ENCODE peak calls at places on chromosomes 12 and 14, in six cellular contexts. H is suprapubic skin, X is A549, Q is SK-N-SH, A is H1, D is stomach. P is an unnamed sample.

GRCh38 chr12:7497661-7498060 is 5.9 kb downstream of the CD163 start:
- DNase-seq in D (no peak), X (no peak), Q (no peak), A (no peak), H (no peak), P (no peak)

GRCh38 chr12:46217686-46218508 is 50.9 kb downstream of the SLC38A1 start:
- DNase-seq in D (peak; percentile 34), X (no peak), Q (no peak), A (no peak), H (no peak), P (no peak)

GRCh38 chr12:12645485-12645884 is 33.8 kb downstream of the CREBL2 start:
- DNase-seq in H (no peak), D (no peak), Q (peak; percentile 34), X (peak; percentile 44), A (no peak), P (no peak)

GRCh38 chr12:19869413-19869812 is 430.1 kb downstream of the AEBP2 start:
- DNase-seq in X (no peak), A (no peak), H (no peak), D (no peak), Q (no peak), P (no peak)

GRCh38 chr14:60164717-60165546 is at the start of gene DHRS7:
- DNase-seq in A (peak; percentile 21), D (peak; percentile 85), X (peak; percentile 82), Q (peak; percentile 94), H (peak; percentile 85), P (peak; percentile 96)

GRCh38 chr14:28772613-28773012 is 6.0 kb downstream of the FOXG1 start:
- DNase-seq in D (no peak), X (no peak), A (no peak), Q (no peak), H (no peak), P (no peak)

GRCh38 chr12:19248929-19249602 is 119.5 kb downstream of the PLEKHA5 start:
- DNase-seq in A (no peak), X (peak; percentile 30), D (no peak), Q (no peak), H (no peak), P (no peak)

GRCh38 chr14:68718033-68718725 is 74.7 kb downstream of the ZFP36L1 start:
- DNase-seq in A (no peak), X (peak; percentile 58), H (no peak), Q (no peak), D (no peak), P (no peak)

GRCh38 chr12:4991373-4991772 is 52.3 kb upstream of the KCNA5 start:
- DNase-seq in H (no peak), A (no peak), X (no peak), D (no peak), Q (no peak), P (no peak)

GRCh38 chr12:54419088-54419887 is at the start of gene ITGA5:
- DNase-seq in H (peak; percentile 92), X (peak; percentile 53), D (peak; percentile 66), Q (peak; percentile 58), A (no peak), P (peak; percentile 88)

GRCh38 chr12:66779466-66779865 is 100.6 kb upstream of the GRIP1 start:
- DNase-seq in A (no peak), H (no peak), D (no peak), Q (no peak), X (no peak), P (no peak)

GRCh38 chr14:104228221-104228620 is 89.8 kb downstream of the KIF26A start:
- DNase-seq in Q (no peak), A (no peak), H (peak; percentile 49), X (no peak), D (no peak), P (no peak)

GRCh38 chr14:27015046-27015445 is 417.2 kb upstream of the NOVA1 start:
- DNase-seq in Q (no peak), X (no peak), D (no peak), H (no peak), A (no peak), P (no peak)

GRCh38 chr12:94545937-94546771 is 86.5 kb upstream of the CEP83 start:
- DNase-seq in D (peak; percentile 60), H (no peak), A (peak; percentile 47), Q (peak; percentile 75), X (peak; percentile 75), P (peak; percentile 55)

GRCh38 chr12:92338671-92339070 is 193.0 kb upstream of the BTG1 start:
- DNase-seq in H (no peak), A (no peak), X (no peak), D (no peak), Q (no peak), P (no peak)

GRCh38 chr12:12546314-12546772 is 16.3 kb downstream of the DUSP16 start:
- DNase-seq in Q (no peak), H (no peak), X (no peak), A (no peak), D (no peak), P (no peak)

GRCh38 chr14:44613061-44613712 is 106.1 kb upstream of the FSCB start:
- DNase-seq in A (no peak), H (no peak), Q (no peak), D (no peak), X (no peak), P (no peak)

GRCh38 chr12:2528001-2528400 is 266.8 kb upstream of the FKBP4 start:
- DNase-seq in X (no peak), D (no peak), A (no peak), H (no peak), Q (no peak), P (no peak)

GRCh38 chr12:103392722-103393121 is 103.0 kb downstream of the C12orf42 start:
- DNase-seq in A (no peak), X (no peak), D (no peak), Q (no peak), H (no peak), P (no peak)

GRCh38 chr14:65261425-65261920 is 151.1 kb upstream of the FUT8 start:
- DNase-seq in A (no peak), H (no peak), D (no peak), X (no peak), Q (no peak), P (no peak)

GRCh38 chr12:88339966-88340365 is 197.9 kb downstream of the TMTC3 start:
- DNase-seq in X (no peak), Q (no peak), H (no peak), D (no peak), A (no peak), P (no peak)

GRCh38 chr14:22268875-22269274 is 320.1 kb downstream of the DAD1 start:
- DNase-seq in A (no peak), X (no peak), D (no peak), H (no peak), Q (no peak), P (no peak)

GRCh38 chr14:84807673-84808072 is 722.3 kb upstream of the FLRT2 start:
- DNase-seq in Q (no peak), A (no peak), H (no peak), X (no peak), D (no peak), P (no peak)

GRCh38 chr12:97288526-97288925 is 174.1 kb upstream of the RMST start:
- DNase-seq in X (no peak), D (no peak), A (no peak), H (no peak), Q (no peak), P (no peak)

GRCh38 chr14:37230551-37231194 is 32.9 kb downstream of the MIPOL1 start:
- DNase-seq in H (no peak), X (peak; percentile 70), Q (peak; percentile 11), A (no peak), D (no peak), P (no peak)

GRCh38 chr14:90381999-90382451 is 14.8 kb upstream of the CALM1 start:
- DNase-seq in A (no peak), Q (peak; percentile 26), D (peak; percentile 73), X (no peak), H (peak; percentile 75), P (no peak)

GRCh38 chr12:92562063-92562734 is 140.6 kb upstream of the PLEKHG7 start:
- DNase-seq in H (no peak), X (no peak), A (no peak), Q (no peak), D (no peak), P (no peak)

GRCh38 chr12:6328945-6329692 is 12.8 kb downstream of the TNFRSF1A start:
- DNase-seq in A (no peak), H (no peak), X (no peak), D (no peak), Q (no peak), P (no peak)
- TF ChIP-seq CTCF in A (no peak), H (no peak), X (no peak), D (no peak), Q (no peak), P (no peak)

GRCh38 chr12:52976574-52977071 is 27.7 kb downstream of the KRT18 start:
- DNase-seq in H (no peak), D (no peak), Q (no peak), A (no peak), X (peak; percentile 60), P (no peak)
- TF ChIP-seq EP300 in H (no peak), D (no peak), Q (no peak), A (no peak), X (no peak), P (no peak)

DNA sequence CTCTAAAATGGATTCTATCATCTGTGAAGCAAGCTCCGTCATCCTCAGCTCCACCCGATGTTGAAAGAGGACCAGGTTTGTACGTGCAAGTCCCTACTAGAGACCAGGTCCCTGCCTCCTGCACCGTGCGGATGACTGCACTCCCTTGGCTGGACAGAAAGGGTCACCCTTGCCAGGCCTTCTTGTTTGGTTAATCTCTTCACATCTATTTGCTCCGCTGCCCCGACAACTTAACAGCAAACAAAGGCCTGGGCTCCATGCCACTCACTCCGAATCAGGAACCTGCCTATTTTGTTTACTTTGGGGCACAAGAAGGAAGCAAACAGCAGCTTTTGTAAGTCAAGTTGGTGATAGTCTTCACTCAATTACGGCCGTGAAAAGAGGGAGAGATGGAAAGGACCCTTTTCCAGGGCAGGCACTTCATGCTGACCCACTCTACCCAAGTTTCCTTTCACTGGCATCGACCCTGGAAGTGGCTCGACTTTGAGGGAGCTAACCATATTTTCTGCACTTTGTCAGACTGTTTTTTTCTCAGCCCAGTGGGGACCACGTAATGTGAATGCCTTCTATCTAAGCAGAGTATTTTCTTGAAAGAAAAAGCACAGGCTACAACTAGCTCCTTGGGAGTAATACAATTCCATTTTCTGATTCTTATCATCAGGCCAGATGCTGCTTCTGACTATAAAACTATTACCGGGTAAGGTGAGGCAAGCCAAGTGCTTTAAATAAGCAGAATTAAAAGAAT is 202.6 kb downstream of the FOXN3 start:
- DNase-seq in A (no peak), X (peak; percentile 87), Q (peak; percentile 36), H (peak; percentile 85), D (peak; percentile 96), P (peak; percentile 93)
- TF ChIP-seq CTCF in A (no peak), X (no peak), Q (no peak), H (no peak), D (peak; percentile 37), P (peak; percentile 28)

GRCh38 chr14:43165651-43166050 is 1341.4 kb downstream of the FSCB start:
- DNase-seq in Q (no peak), A (no peak), D (no peak), H (no peak), X (peak; percentile 32), P (no peak)

GRCh38 chr14:43169722-43170121 is 1337.4 kb downstream of the FSCB start:
- DNase-seq in A (no peak), D (no peak), Q (no peak), X (no peak), H (no peak), P (no peak)

GRCh38 chr14:43166163-43166562 is 1340.9 kb downstream of the FSCB start:
- DNase-seq in A (no peak), Q (no peak), X (no peak), D (no peak), H (no peak), P (no peak)

GRCh38 chr14:43172899-43173548 is 1334.1 kb downstream of the FSCB start:
- DNase-seq in Q (no peak), H (no peak), X (peak; percentile 4), D (no peak), A (no peak), P (no peak)

GRCh38 chr14:43168374-43168925 is 1338.6 kb downstream of the FSCB start:
- DNase-seq in A (no peak), H (no peak), Q (no peak), X (no peak), D (no peak), P (no peak)
- TF ChIP-seq EP300 in A (no peak), H (no peak), Q (no peak), X (no peak), D (no peak), P (no peak)